ENCODE peak calls at places on chromosomes 13 and 19, in six cellular contexts. D is stimulated activated CD4-positive, alpha-beta T cell treated with anti-CD3 and anti-CD28 coated beads, Interleukin-2, amount 100 ng/mL, for 48 hours; H is fibroblast of lung; N is cerebellar cortex; M is COLO829; C is aorta. Q is an unnamed sample.

GRCh38 chr19:16368385-16369305 is 44.0 kb downstream of the KLF2 start:
- DNase-seq in C (peak), D (no peak), M (no peak), N (no peak), H (no peak), Q (no peak)

GRCh38 chr13:49444517-49445395 is 682 bp downstream of the SETDB2 start:
- DNase-seq in N (peak), H (peak), C (no peak), M (peak), D (peak), Q (peak)

GRCh38 chr13:79405501-79405830 is 589 bp downstream of the RBM26 start:
- DNase-seq in D (no peak), M (peak), N (no peak), H (no peak), C (no peak), Q (no peak)

GRCh38 chr19:55255618-55256423 is 3.0 kb downstream of the PPP6R1 start:
- DNase-seq in D (peak), C (peak), M (no peak), N (no peak), H (no peak), Q (peak)

GRCh38 chr19:615619-616018 is 17.7 kb downstream of the POLRMT start:
- DNase-seq in C (no peak), H (no peak), D (no peak), M (no peak), N (no peak), Q (no peak)

GRCh38 chr13:33218426-33218825 is 67.1 kb downstream of the STARD13 start:
- DNase-seq in N (no peak), M (no peak), D (no peak), C (no peak), H (no peak), Q (no peak)

GRCh38 chr13:30797847-30798246 is 62.5 kb downstream of the ALOX5AP start:
- DNase-seq in M (no peak), N (no peak), C (no peak), D (no peak), H (no peak), Q (no peak)

GRCh38 chr19:18430417-18431144 is 7.4 kb downstream of the ISYNA1 start:
- DNase-seq in N (no peak), C (peak), M (no peak), H (no peak), D (no peak), Q (no peak)

GRCh38 chr19:41718761-41719160 is 10.3 kb downstream of the CEACAM5 start:
- DNase-seq in D (no peak), H (no peak), C (no peak), N (no peak), M (no peak), Q (no peak)

GRCh38 chr19:39737351-39737750 is 478 bp downstream of the CLC start:
- DNase-seq in H (no peak), N (no peak), C (no peak), D (no peak), M (no peak), Q (no peak)

GRCh38 chr13:40221460-40222201 is 444.8 kb downstream of the FOXO1 start:
- DNase-seq in D (peak), N (no peak), H (peak), C (no peak), M (no peak), Q (no peak)

GRCh38 chr13:111271186-111271698 is 49.2 kb upstream of the TEX29 start:
- DNase-seq in C (no peak), D (no peak), N (peak), M (no peak), H (no peak), Q (no peak)

GRCh38 chr13:74306496-74306895 is 172.3 kb upstream of the KLF12 start:
- DNase-seq in H (peak), M (no peak), N (no peak), D (no peak), C (no peak), Q (no peak)

GRCh38 chr19:31348416-31349159 is 648 bp downstream of the TSHZ3 start:
- DNase-seq in C (no peak), H (peak), N (no peak), D (no peak), M (no peak), Q (peak)